ENCODE peak calls at places on chromosomes 13 and 19, in ten cellular contexts. F is H1, V is Peyer's patch, R is spleen, K is AG10803, W is astrocyte of the spinal cord, L is neuronal stem cell, N is A549, U is mucosa of descending colon, Z is osteoblast. M is an unnamed sample.
A peak's percentile ranks its signal among the peaks of the same experiment; 100 is the strongest.

GRCh38 chr13:28046981-28047380 is 53.4 kb downstream of the FLT3 start:
- DNase-seq in V (no peak), F (no peak), L (no peak), N (peak; percentile 26), W (peak; percentile 53), U (no peak), R (no peak), K (peak; percentile 75), Z (no peak), M (no peak)

GRCh38 chr19:50710094-50710493 is 9.5 kb downstream of the SHANK1 start:
- DNase-seq in W (no peak), R (no peak), L (no peak), U (no peak), Z (no peak), K (no peak), F (no peak), V (no peak), N (peak; percentile 57), M (no peak)

GRCh38 chr19:4049432-4049831 is 17.3 kb downstream of the ZBTB7A start:
- DNase-seq in N (no peak), V (peak; percentile 72), R (no peak), Z (no peak), L (no peak), F (no peak), U (peak; percentile 56), W (no peak), K (no peak), M (no peak)

GRCh38 chr19:36605101-36605838 is at the start of gene ZNF382:
- DNase-seq in V (peak; percentile 60), Z (peak; percentile 97), L (peak; percentile 60), W (peak; percentile 73), F (no peak), U (peak; percentile 82), K (peak; percentile 56), R (peak; percentile 94), N (no peak), M (peak; percentile 83)

GRCh38 chr13:97528518-97528917 is 94.5 kb downstream of the RAP2A start:
- DNase-seq in V (no peak), R (no peak), U (no peak), F (no peak), N (no peak), W (no peak), K (no peak), Z (no peak), L (no peak), M (no peak)

GRCh38 chr13:46171223-46171622 is 10.8 kb downstream of the LCP1 start:
- DNase-seq in F (no peak), W (no peak), K (no peak), U (no peak), Z (no peak), V (no peak), L (no peak), R (no peak), N (no peak), M (no peak)

GRCh38 chr13:101698400-101698799 is 245.9 kb downstream of the ITGBL1 start:
- DNase-seq in N (no peak), L (no peak), F (no peak), V (no peak), K (peak; percentile 44), W (no peak), Z (no peak), U (no peak), R (no peak), M (no peak)

GRCh38 chr19:29680447-29680846 is 15.2 kb downstream of the PLEKHF1 start:
- DNase-seq in R (peak; percentile 97), L (no peak), W (no peak), U (peak; percentile 90), Z (peak; percentile 86), N (no peak), V (peak; percentile 64), K (no peak), F (no peak), M (no peak)

GRCh38 chr13:49241296-49241695 is 6.4 kb upstream of the CDADC1 start:
- DNase-seq in W (no peak), R (no peak), U (no peak), K (no peak), V (no peak), L (no peak), Z (no peak), F (no peak), N (no peak), M (no peak)

GRCh38 chr19:23002690-23003422 is at the start of gene ZNF728:
- DNase-seq in U (peak; percentile 53), R (no peak), F (no peak), W (no peak), L (no peak), Z (peak; percentile 22), K (no peak), V (peak; percentile 44), N (no peak), M (peak; percentile 27)

GRCh38 chr13:33119886-33120543 is 103.8 kb downstream of the KL start:
- DNase-seq in W (no peak), L (no peak), V (no peak), R (no peak), N (peak; percentile 24), F (no peak), K (no peak), Z (no peak), U (no peak), M (no peak)

GRCh38 chr13:59901191-59901590 is 262.5 kb downstream of the DIAPH3 start:
- DNase-seq in U (no peak), K (no peak), L (no peak), Z (no peak), V (no peak), F (no peak), N (no peak), R (no peak), W (no peak), M (no peak)

GRCh38 chr19:5006201-5006600 is 37.3 kb downstream of the KDM4B start:
- DNase-seq in Z (peak; percentile 84), N (no peak), F (no peak), K (peak; percentile 40), U (no peak), R (no peak), L (no peak), W (no peak), V (no peak), M (no peak)

GRCh38 chr13:73076013-73076412 is 17.2 kb downstream of the KLF5 start:
- DNase-seq in L (no peak), K (no peak), N (no peak), Z (no peak), R (no peak), W (no peak), U (no peak), V (no peak), F (no peak), M (no peak)
- H3K4me3 ChIP-seq in L (no peak overlapping the region), K (no peak overlapping the region), N (no peak overlapping the region), Z (no peak overlapping the region), R (no peak overlapping the region), W (no peak overlapping the region), U (no peak overlapping the region), V (no peak overlapping the region), F (peak overlapping the region; percentile 34), M (no peak overlapping the region)

GRCh38 chr19:38853214-38853613 is 3.4 kb upstream of the HNRNPL start:
- DNase-seq in L (no peak), F (no peak), Z (no peak), R (no peak), V (no peak), N (no peak), K (no peak), U (no peak), W (no peak), M (no peak)
- H3K4me3 ChIP-seq in L (peak overlapping the region; percentile 79), F (peak overlapping the region; percentile 67), Z (peak overlapping the region; percentile 88), R (no peak overlapping the region), V (no peak overlapping the region), N (peak overlapping the region; percentile 64), K (peak overlapping the region; percentile 84), U (no peak overlapping the region), W (peak overlapping the region; percentile 76), M (peak overlapping the region; percentile 74)

GRCh38 chr13:83827338-83827737 is 54.9 kb downstream of the SLITRK1 start:
- DNase-seq in F (no peak), R (no peak), N (no peak), K (no peak), Z (peak; percentile 19), U (no peak), V (no peak), L (no peak), W (no peak), M (no peak)

GRCh38 chr13:83824561-83824960 is 57.7 kb downstream of the SLITRK1 start:
- DNase-seq in L (no peak), F (no peak), N (no peak), R (no peak), U (no peak), W (no peak), Z (no peak), K (no peak), V (no peak), M (no peak)

GRCh38 chr13:83825676-83826075 is 56.6 kb downstream of the SLITRK1 start:
- DNase-seq in F (no peak), U (no peak), L (no peak), R (no peak), W (no peak), Z (no peak), K (no peak), N (no peak), V (no peak), M (peak; percentile 50)

GRCh38 chr13:83819611-83820010 is 62.7 kb downstream of the SLITRK1 start:
- DNase-seq in K (no peak), Z (peak; percentile 72), U (no peak), W (peak; percentile 59), L (no peak), N (no peak), R (no peak), V (no peak), F (no peak), M (no peak)

GRCh38 chr13:83824120-83824519 is 58.2 kb downstream of the SLITRK1 start:
- DNase-seq in U (no peak), V (no peak), K (no peak), N (no peak), R (no peak), F (no peak), W (no peak), Z (no peak), L (no peak), M (no peak)
- H3K4me3 ChIP-seq in U (no peak overlapping the region), V (no peak overlapping the region), K (no peak overlapping the region), N (no peak overlapping the region), R (no peak overlapping the region), F (no peak overlapping the region), W (no peak overlapping the region), Z (no peak overlapping the region), L (no peak overlapping the region), M (no peak overlapping the region)

GRCh38 chr19:7124782-7125181 is 55.3 kb downstream of the ZNF557 start:
- DNase-seq in V (no peak), Z (no peak), F (no peak), L (no peak), R (no peak), K (no peak), N (no peak), W (no peak), U (no peak), M (no peak)

GRCh38 chr19:7125221-7125620 is 55.7 kb downstream of the ZNF557 start:
- DNase-seq in W (no peak), Z (no peak), R (no peak), V (no peak), K (no peak), N (no peak), L (no peak), F (no peak), U (no peak), M (no peak)

GRCh38 chr19:7119582-7119981 is 50.1 kb downstream of the ZNF557 start:
- DNase-seq in V (no peak), N (no peak), R (no peak), K (no peak), F (no peak), U (no peak), Z (no peak), W (no peak), L (no peak), M (no peak)

GRCh38 chr19:7120499-7120898 is 51.0 kb downstream of the ZNF557 start:
- DNase-seq in U (no peak), R (no peak), L (no peak), K (no peak), F (no peak), N (no peak), Z (no peak), W (no peak), V (no peak), M (no peak)

GRCh38 chr19:7122701-7123100 is 53.2 kb downstream of the ZNF557 start:
- DNase-seq in K (no peak), R (no peak), W (no peak), V (no peak), N (no peak), F (no peak), Z (no peak), L (no peak), U (no peak), M (no peak)
- H3K4me3 ChIP-seq in K (no peak overlapping the region), R (no peak overlapping the region), W (no peak overlapping the region), V (no peak overlapping the region), N (no peak overlapping the region), F (no peak overlapping the region), Z (no peak overlapping the region), L (no peak overlapping the region), U (no peak overlapping the region), M (no peak overlapping the region)

M was measured in dorsolateral prefrontal cortex.